ENCODE peak calls at places on chromosomes 2 and 18, in four cellular contexts. One of them, this sample, is unnamed.
A peak's percentile ranks its signal among the peaks of the same experiment; 100 is the strongest.

GRCh38 chr18:80253871-80254492 is 6.7 kb upstream of the PARD6G start:
- DNase-seq in naive thymus-derived CD4-positive, alpha-beta T cell: no peak
- DNase-seq in thoracic aorta: no peak
- DNase-seq in CD8-positive, alpha-beta memory T cell: no peak
- DNase-seq in this sample: no peak

GRCh38 chr2:62217421-62217820 is 21.5 kb downstream of the B3GNT2 start:
- DNase-seq in naive thymus-derived CD4-positive, alpha-beta T cell: no peak
- DNase-seq in thoracic aorta: no peak
- DNase-seq in CD8-positive, alpha-beta memory T cell: no peak
- DNase-seq in this sample: no peak

GRCh38 chr2:121777699-121778058 is 22.2 kb downstream of the TSN start:
- DNase-seq in naive thymus-derived CD4-positive, alpha-beta T cell: no peak
- DNase-seq in thoracic aorta: no peak
- DNase-seq in CD8-positive, alpha-beta memory T cell: no peak
- DNase-seq in this sample: no peak

GRCh38 chr2:37005118-37005868 is 39.0 kb upstream of the STRN start:
- DNase-seq in naive thymus-derived CD4-positive, alpha-beta T cell: peak; percentile 17
- DNase-seq in thoracic aorta: no peak
- DNase-seq in CD8-positive, alpha-beta memory T cell: peak; percentile 23
- DNase-seq in this sample: peak; percentile 21

GRCh38 chr2:170950221-170950737 is 21.2 kb downstream of the GORASP2 start:
- DNase-seq in naive thymus-derived CD4-positive, alpha-beta T cell: no peak
- DNase-seq in thoracic aorta: no peak
- DNase-seq in CD8-positive, alpha-beta memory T cell: no peak
- DNase-seq in this sample: no peak

GRCh38 chr2:177588671-177589070 is 196.1 kb downstream of the AGPS start:
- DNase-seq in naive thymus-derived CD4-positive, alpha-beta T cell: no peak
- DNase-seq in thoracic aorta: no peak
- DNase-seq in CD8-positive, alpha-beta memory T cell: no peak
- DNase-seq in this sample: no peak

GRCh38 chr18:5673576-5673975 is 129.8 kb upstream of the EPB41L3 start:
- DNase-seq in naive thymus-derived CD4-positive, alpha-beta T cell: no peak
- DNase-seq in thoracic aorta: no peak
- DNase-seq in CD8-positive, alpha-beta memory T cell: no peak
- DNase-seq in this sample: no peak

GRCh38 chr2:240872317-240873097 is 3.9 kb downstream of the AGXT start:
- DNase-seq in naive thymus-derived CD4-positive, alpha-beta T cell: no peak
- DNase-seq in thoracic aorta: no peak
- DNase-seq in CD8-positive, alpha-beta memory T cell: no peak
- DNase-seq in this sample: no peak

GRCh38 chr18:80245781-80246655 is 1.3 kb downstream of the PARD6G start:
- DNase-seq in naive thymus-derived CD4-positive, alpha-beta T cell: no peak
- DNase-seq in thoracic aorta: no peak
- DNase-seq in CD8-positive, alpha-beta memory T cell: no peak
- DNase-seq in this sample: no peak

GRCh38 chr2:10124538-10125045 is 2.1 kb downstream of the RRM2 start:
- DNase-seq in naive thymus-derived CD4-positive, alpha-beta T cell: peak; percentile 73
- DNase-seq in thoracic aorta: no peak
- DNase-seq in CD8-positive, alpha-beta memory T cell: peak; percentile 71
- DNase-seq in this sample: peak; percentile 75

GRCh38 chr2:104406273-104406726 is 447.6 kb upstream of the POU3F3 start:
- DNase-seq in naive thymus-derived CD4-positive, alpha-beta T cell: no peak
- DNase-seq in thoracic aorta: no peak
- DNase-seq in CD8-positive, alpha-beta memory T cell: no peak
- DNase-seq in this sample: no peak

DNA sequence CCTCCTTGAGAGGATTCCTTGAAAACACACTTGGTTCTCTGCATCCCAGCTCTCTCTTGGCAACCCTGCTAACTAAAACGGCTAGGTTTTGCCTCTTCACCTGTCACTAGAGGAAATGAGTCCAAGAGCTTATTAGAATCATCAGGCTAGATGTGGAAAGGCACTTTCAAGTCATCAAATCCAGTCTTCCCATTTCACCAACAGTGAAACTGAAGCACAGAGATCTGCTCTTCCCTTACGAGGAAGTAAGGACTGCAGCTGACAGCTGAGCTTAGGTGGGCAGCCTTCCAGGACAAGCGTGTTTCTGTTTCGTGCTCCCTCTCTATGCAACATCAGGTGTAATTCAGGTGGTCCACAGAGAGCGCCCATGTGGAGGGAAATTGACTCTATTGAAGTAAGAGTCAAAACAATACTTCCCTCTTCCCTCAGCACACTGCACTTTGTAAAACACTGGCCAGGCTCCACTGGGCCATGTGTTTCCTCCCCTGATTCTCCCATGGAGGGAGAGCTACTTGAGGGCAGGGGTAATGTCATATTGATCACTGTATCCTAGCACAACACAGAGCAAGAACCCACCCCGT is 5.5 kb downstream of the CYRIA start:
- DNase-seq in naive thymus-derived CD4-positive, alpha-beta T cell: no peak
- DNase-seq in thoracic aorta: no peak
- DNase-seq in CD8-positive, alpha-beta memory T cell: no peak
- DNase-seq in this sample: no peak
- H3K4me1 ChIP-seq in naive thymus-derived CD4-positive, alpha-beta T cell: peaks cover 3% of the 10 kb centered on the region
- H3K4me1 ChIP-seq in thoracic aorta: peaks cover 36% of the 10 kb centered on the region
- H3K4me1 ChIP-seq in CD8-positive, alpha-beta memory T cell: peaks cover 14% of the 10 kb centered on the region
- H3K4me1 ChIP-seq in this sample: peaks cover 3% of the 10 kb centered on the region

GRCh38 chr2:12507295-12507694 is 209.4 kb upstream of the TRIB2 start:
- DNase-seq in naive thymus-derived CD4-positive, alpha-beta T cell: no peak
- DNase-seq in thoracic aorta: no peak
- DNase-seq in CD8-positive, alpha-beta memory T cell: no peak
- DNase-seq in this sample: peak; percentile 46

GRCh38 chr2:12506846-12507245 is 209.9 kb upstream of the TRIB2 start:
- DNase-seq in naive thymus-derived CD4-positive, alpha-beta T cell: no peak
- DNase-seq in thoracic aorta: no peak
- DNase-seq in CD8-positive, alpha-beta memory T cell: no peak
- DNase-seq in this sample: no peak

GRCh38 chr2:12501469-12502147 is 215.1 kb upstream of the TRIB2 start:
- DNase-seq in naive thymus-derived CD4-positive, alpha-beta T cell: peak; percentile 63
- DNase-seq in thoracic aorta: no peak
- DNase-seq in CD8-positive, alpha-beta memory T cell: peak; percentile 51
- DNase-seq in this sample: peak; percentile 71

GRCh38 chr2:12502759-12503158 is 214.0 kb upstream of the TRIB2 start:
- DNase-seq in naive thymus-derived CD4-positive, alpha-beta T cell: no peak
- DNase-seq in thoracic aorta: no peak
- DNase-seq in CD8-positive, alpha-beta memory T cell: no peak
- DNase-seq in this sample: no peak

DNA sequence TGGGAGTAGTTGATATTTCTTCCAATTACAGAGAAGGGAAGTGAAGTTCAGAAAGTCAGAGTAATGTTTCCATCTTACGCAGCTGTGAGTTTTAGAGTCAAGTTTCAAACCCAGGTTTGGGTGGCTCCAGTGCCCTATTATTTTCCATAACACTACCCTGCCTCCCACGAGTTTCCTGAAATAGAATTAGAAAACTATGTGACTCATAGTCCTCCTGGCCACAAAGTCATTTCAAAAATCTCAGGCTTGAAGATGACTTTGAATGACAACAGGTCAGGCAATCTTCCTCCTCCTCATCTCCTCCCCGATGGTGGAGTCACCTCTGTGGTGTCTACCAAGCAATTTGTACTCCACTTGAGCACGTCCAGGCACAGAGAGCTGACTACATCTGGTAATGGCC is 212.3 kb upstream of the TRIB2 start:
- DNase-seq in naive thymus-derived CD4-positive, alpha-beta T cell: no peak
- DNase-seq in thoracic aorta: no peak
- DNase-seq in CD8-positive, alpha-beta memory T cell: no peak
- DNase-seq in this sample: no peak
- H3K4me1 ChIP-seq in naive thymus-derived CD4-positive, alpha-beta T cell: peaks cover 88% of the 10 kb centered on the region
- H3K4me1 ChIP-seq in thoracic aorta: no peaks in the 10 kb centered on the region
- H3K4me1 ChIP-seq in CD8-positive, alpha-beta memory T cell: peaks cover 89% of the 10 kb centered on the region
- H3K4me1 ChIP-seq in this sample: peaks cover 93% of the 10 kb centered on the region

GRCh38 chr2:128456281-128456680 is 137.6 kb upstream of the HS6ST1 start:
- DNase-seq in naive thymus-derived CD4-positive, alpha-beta T cell: no peak
- DNase-seq in thoracic aorta: no peak
- DNase-seq in CD8-positive, alpha-beta memory T cell: no peak
- DNase-seq in this sample: no peak

GRCh38 chr2:128457006-128457604 is 138.4 kb upstream of the HS6ST1 start:
- DNase-seq in naive thymus-derived CD4-positive, alpha-beta T cell: no peak
- DNase-seq in thoracic aorta: no peak
- DNase-seq in CD8-positive, alpha-beta memory T cell: no peak
- DNase-seq in this sample: no peak

GRCh38 chr2:128452536-128453530 is 134.2 kb upstream of the HS6ST1 start:
- DNase-seq in naive thymus-derived CD4-positive, alpha-beta T cell: no peak
- DNase-seq in thoracic aorta: no peak
- DNase-seq in CD8-positive, alpha-beta memory T cell: no peak
- DNase-seq in this sample: no peak

GRCh38 chr2:128455710-128456050 is 137.0 kb upstream of the HS6ST1 start:
- DNase-seq in naive thymus-derived CD4-positive, alpha-beta T cell: no peak
- DNase-seq in thoracic aorta: no peak
- DNase-seq in CD8-positive, alpha-beta memory T cell: no peak
- DNase-seq in this sample: no peak

GRCh38 chr2:128454980-128455709 is 136.5 kb upstream of the HS6ST1 start:
- DNase-seq in naive thymus-derived CD4-positive, alpha-beta T cell: no peak
- DNase-seq in thoracic aorta: no peak
- DNase-seq in CD8-positive, alpha-beta memory T cell: no peak
- DNase-seq in this sample: no peak
- H3K4me1 ChIP-seq in naive thymus-derived CD4-positive, alpha-beta T cell: no peaks in the 10 kb centered on the region
- H3K4me1 ChIP-seq in thoracic aorta: no peaks in the 10 kb centered on the region
- H3K4me1 ChIP-seq in CD8-positive, alpha-beta memory T cell: no peaks in the 10 kb centered on the region
- H3K4me1 ChIP-seq in this sample: no peaks in the 10 kb centered on the region

DNA sequence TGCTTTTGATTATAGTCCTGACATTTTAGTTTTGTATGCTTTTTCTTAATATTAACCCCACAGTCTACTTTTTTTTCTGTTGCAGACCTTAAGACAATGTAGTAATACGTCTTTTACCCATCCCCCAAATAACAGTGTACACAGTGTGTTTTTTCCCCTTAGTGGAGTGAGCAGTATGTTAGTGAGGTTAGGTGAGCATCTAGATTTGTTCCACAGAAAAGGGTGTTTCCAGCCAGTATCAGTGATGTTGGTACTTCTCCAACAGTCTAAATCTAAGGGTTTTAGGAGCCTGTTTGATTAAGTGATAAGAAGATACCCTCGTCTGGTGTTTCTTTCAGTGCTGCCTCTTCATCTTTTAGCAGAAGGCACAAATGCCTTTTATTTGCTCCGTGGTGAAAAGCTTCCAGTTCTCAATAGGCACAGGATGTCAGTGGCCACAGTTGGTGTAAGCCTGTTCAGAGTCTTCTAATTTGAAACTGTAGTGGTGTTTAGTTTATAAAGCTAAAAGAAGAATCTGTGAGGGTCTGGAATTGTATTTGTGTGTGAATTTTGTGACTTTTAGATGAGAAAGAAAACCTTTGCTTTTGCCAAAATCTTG is 71.1 kb downstream of the MAP4K4 start:
- DNase-seq in naive thymus-derived CD4-positive, alpha-beta T cell: peak; percentile 27
- DNase-seq in thoracic aorta: no peak
- DNase-seq in CD8-positive, alpha-beta memory T cell: peak; percentile 19
- DNase-seq in this sample: peak; percentile 11
- H3K4me1 ChIP-seq in naive thymus-derived CD4-positive, alpha-beta T cell: peaks cover 68% of the 10 kb centered on the region
- H3K4me1 ChIP-seq in thoracic aorta: peaks cover 64% of the 10 kb centered on the region
- H3K4me1 ChIP-seq in CD8-positive, alpha-beta memory T cell: peaks cover 80% of the 10 kb centered on the region
- H3K4me1 ChIP-seq in this sample: peaks cover 88% of the 10 kb centered on the region

GRCh38 chr2:65416321-65416720 is 16.1 kb downstream of the SPRED2 start:
- DNase-seq in naive thymus-derived CD4-positive, alpha-beta T cell: no peak
- DNase-seq in thoracic aorta: no peak
- DNase-seq in CD8-positive, alpha-beta memory T cell: no peak
- DNase-seq in this sample: no peak

GRCh38 chr2:65413106-65413505 is 19.3 kb downstream of the SPRED2 start:
- DNase-seq in naive thymus-derived CD4-positive, alpha-beta T cell: no peak
- DNase-seq in thoracic aorta: no peak
- DNase-seq in CD8-positive, alpha-beta memory T cell: no peak
- DNase-seq in this sample: no peak

GRCh38 chr2:65416945-65417344 is 15.5 kb downstream of the SPRED2 start:
- DNase-seq in naive thymus-derived CD4-positive, alpha-beta T cell: no peak
- DNase-seq in thoracic aorta: no peak
- DNase-seq in CD8-positive, alpha-beta memory T cell: peak; percentile 20
- DNase-seq in this sample: no peak

GRCh38 chr2:65413610-65414009 is 18.8 kb downstream of the SPRED2 start:
- DNase-seq in naive thymus-derived CD4-positive, alpha-beta T cell: no peak
- DNase-seq in thoracic aorta: no peak
- DNase-seq in CD8-positive, alpha-beta memory T cell: no peak
- DNase-seq in this sample: no peak

DNA sequence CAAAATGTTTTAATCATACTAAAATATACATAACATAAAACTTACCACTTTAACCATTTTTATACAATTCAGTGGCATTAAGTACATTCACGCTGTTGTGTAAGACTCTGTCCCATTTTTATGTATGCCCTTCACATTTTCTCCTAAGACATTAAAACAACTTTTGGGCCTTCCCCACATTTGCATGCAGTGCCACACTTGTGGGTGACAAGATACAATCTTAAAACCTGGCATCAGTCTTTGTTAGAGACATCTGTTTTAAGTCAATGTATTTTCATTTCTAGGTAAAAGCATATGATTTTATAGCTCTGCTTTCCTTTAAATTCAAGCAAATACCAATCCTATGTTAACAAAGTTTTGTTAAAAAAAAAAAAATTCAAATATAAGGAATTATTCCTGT is 17.3 kb downstream of the SPRED2 start:
- DNase-seq in naive thymus-derived CD4-positive, alpha-beta T cell: no peak
- DNase-seq in thoracic aorta: no peak
- DNase-seq in CD8-positive, alpha-beta memory T cell: no peak
- DNase-seq in this sample: no peak
- H3K4me1 ChIP-seq in naive thymus-derived CD4-positive, alpha-beta T cell: no peaks in the 10 kb centered on the region
- H3K4me1 ChIP-seq in thoracic aorta: peaks cover 7% of the 10 kb centered on the region
- H3K4me1 ChIP-seq in CD8-positive, alpha-beta memory T cell: peaks cover 6% of the 10 kb centered on the region
- H3K4me1 ChIP-seq in this sample: peaks cover 12% of the 10 kb centered on the region

DNA sequence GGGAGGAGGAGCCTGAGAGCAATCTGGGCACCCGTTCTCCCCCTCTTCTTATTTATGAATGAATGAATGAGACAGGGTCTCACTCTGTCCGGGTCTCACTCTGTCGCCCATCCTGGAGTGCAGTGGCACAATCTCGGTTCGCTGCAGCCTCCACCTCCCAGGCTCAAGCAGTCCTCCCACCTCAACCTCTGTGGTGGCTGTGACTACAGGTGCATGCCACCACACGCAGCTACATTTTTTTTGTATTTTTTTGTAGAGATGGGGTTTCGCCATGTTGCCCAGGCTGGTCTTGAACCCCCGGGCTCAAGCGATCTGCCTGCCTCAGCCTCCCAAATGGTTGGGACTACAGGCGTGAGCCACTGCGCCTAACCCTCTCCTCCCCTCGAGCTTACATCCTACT is 198.4 kb downstream of the NEDD4L start:
- DNase-seq in naive thymus-derived CD4-positive, alpha-beta T cell: no peak
- DNase-seq in thoracic aorta: no peak
- DNase-seq in CD8-positive, alpha-beta memory T cell: no peak
- DNase-seq in this sample: no peak
- H3K4me1 ChIP-seq in naive thymus-derived CD4-positive, alpha-beta T cell: no peaks in the 10 kb centered on the region
- H3K4me1 ChIP-seq in thoracic aorta: no peaks in the 10 kb centered on the region
- H3K4me1 ChIP-seq in CD8-positive, alpha-beta memory T cell: no peaks in the 10 kb centered on the region
- H3K4me1 ChIP-seq in this sample: no peaks in the 10 kb centered on the region

GRCh38 chr2:231189171-231189530 is 9.3 kb upstream of the ARMC9 start:
- DNase-seq in naive thymus-derived CD4-positive, alpha-beta T cell: no peak
- DNase-seq in thoracic aorta: no peak
- DNase-seq in CD8-positive, alpha-beta memory T cell: no peak
- DNase-seq in this sample: no peak

GRCh38 chr2:231189571-231190495 is 8.6 kb upstream of the ARMC9 start:
- DNase-seq in naive thymus-derived CD4-positive, alpha-beta T cell: no peak
- DNase-seq in thoracic aorta: peak; percentile 52
- DNase-seq in CD8-positive, alpha-beta memory T cell: no peak
- DNase-seq in this sample: no peak

GRCh38 chr2:231186325-231186724 is 12.1 kb upstream of the ARMC9 start:
- DNase-seq in naive thymus-derived CD4-positive, alpha-beta T cell: no peak
- DNase-seq in thoracic aorta: no peak
- DNase-seq in CD8-positive, alpha-beta memory T cell: no peak
- DNase-seq in this sample: no peak

GRCh38 chr2:231188506-231189170 is 9.8 kb upstream of the ARMC9 start:
- DNase-seq in naive thymus-derived CD4-positive, alpha-beta T cell: no peak
- DNase-seq in thoracic aorta: no peak
- DNase-seq in CD8-positive, alpha-beta memory T cell: no peak
- DNase-seq in this sample: no peak

GRCh38 chr2:231187736-231188505 is 10.5 kb upstream of the ARMC9 start:
- DNase-seq in naive thymus-derived CD4-positive, alpha-beta T cell: no peak
- DNase-seq in thoracic aorta: peak; percentile 68
- DNase-seq in CD8-positive, alpha-beta memory T cell: no peak
- DNase-seq in this sample: no peak
- H3K4me1 ChIP-seq in naive thymus-derived CD4-positive, alpha-beta T cell: no peaks in the 10 kb centered on the region
- H3K4me1 ChIP-seq in thoracic aorta: peaks cover 44% of the 10 kb centered on the region
- H3K4me1 ChIP-seq in CD8-positive, alpha-beta memory T cell: no peaks in the 10 kb centered on the region
- H3K4me1 ChIP-seq in this sample: no peaks in the 10 kb centered on the region